ENCODE peak calls at places on chromosomes 7 and 10, in ten cellular contexts. B is breast epithelium; Q is cardiac muscle cell; O is CD8-positive, alpha-beta T cell; S is dorsolateral prefrontal cortex; T is A549; Y is brain microvascular endothelial cell; H is CD4-positive, alpha-beta T cell; L is mesendoderm; N is H9. R is an unnamed sample.

GRCh38 chr10:95814011-95814727 is 58.2 kb downstream of the ENTPD1 start:
- DNase-seq in S (no peak), T (no peak), L (peak), Y (peak), N (no peak), B (no peak), Q (no peak), H (no peak), O (no peak), R (no peak)

GRCh38 chr10:59397971-59398370 is 35.6 kb upstream of the FAM13C start:
- DNase-seq in B (no peak), Y (no peak), S (no peak), O (no peak), T (no peak), L (no peak), H (no peak), Q (no peak), N (no peak), R (no peak)

GRCh38 chr10:57972783-57973182 is 294.9 kb downstream of the IPMK start:
- DNase-seq in L (no peak), T (no peak), N (no peak), Y (no peak), Q (no peak), H (no peak), O (no peak), S (no peak), B (no peak), R (no peak)

GRCh38 chr10:6530211-6530840 is 49.8 kb downstream of the PRKCQ start:
- DNase-seq in N (no peak), B (no peak), Y (no peak), S (no peak), H (peak), T (no peak), O (peak), L (no peak), Q (no peak), R (no peak)

GRCh38 chr10:80504897-80505465 is 32.7 kb upstream of the SH2D4B start:
- DNase-seq in S (no peak), H (no peak), N (no peak), T (no peak), B (no peak), Q (no peak), O (no peak), Y (no peak), L (peak), R (no peak)

GRCh38 chr7:82250598-82250997 is 193.0 kb downstream of the CACNA2D1 start:
- DNase-seq in B (no peak), Q (no peak), L (no peak), N (no peak), Y (no peak), H (no peak), S (no peak), O (no peak), T (no peak), R (no peak)

GRCh38 chr10:122162566-122163181 is 108.4 kb upstream of the BTBD16 start:
- DNase-seq in Y (no peak), Q (no peak), S (no peak), T (no peak), O (no peak), B (no peak), L (no peak), H (no peak), N (no peak), R (no peak)

GRCh38 chr7:19051767-19052375 is 65.6 kb downstream of the TWIST1 start:
- DNase-seq in L (peak), B (no peak), T (peak), S (no peak), O (no peak), Q (no peak), N (no peak), Y (peak), H (no peak), R (peak)

GRCh38 chr7:94375713-94376112 is 19.0 kb upstream of the COL1A2 start:
- DNase-seq in Y (peak), L (peak), Q (peak), S (no peak), N (no peak), T (no peak), B (no peak), H (no peak), O (no peak), R (peak)

GRCh38 chr7:114979388-114979787 is 57.5 kb downstream of the MDFIC start:
- DNase-seq in T (no peak), S (no peak), Q (no peak), H (no peak), B (no peak), O (no peak), Y (peak), L (peak), N (no peak), R (peak)

GRCh38 chr10:68897336-68897741 is 3.8 kb upstream of the DDX50 start:
- DNase-seq in B (no peak), O (no peak), L (peak), N (peak), T (peak), Y (peak), S (no peak), Q (peak), H (peak), R (peak)

GRCh38 chr7:115124409-115124939 is 202.6 kb downstream of the MDFIC start:
- DNase-seq in L (peak), S (no peak), H (no peak), O (no peak), T (no peak), B (no peak), N (no peak), Q (no peak), Y (peak), R (peak)

GRCh38 chr7:65269150-65269856 is 104.4 kb upstream of the ZNF92 start:
- DNase-seq in B (no peak), L (peak), T (peak), O (no peak), N (peak), Q (peak), H (no peak), S (no peak), Y (peak), R (peak)

GRCh38 chr7:46755120-46756034 is 826.5 kb downstream of the TNS3 start:
- DNase-seq in Y (no peak), Q (no peak), H (no peak), B (no peak), T (no peak), L (peak), S (no peak), N (no peak), O (no peak), R (no peak)

GRCh38 chr10:124417846-124418725 is 637 bp downstream of the OAT start:
- DNase-seq in B (peak), L (peak), Q (peak), Y (peak), S (peak), T (peak), H (peak), N (peak), O (peak), R (peak)

GRCh38 chr10:31912289-31912688 is 16.3 kb downstream of the ARHGAP12 start:
- DNase-seq in T (no peak), L (peak), Q (no peak), B (no peak), H (no peak), Y (no peak), O (no peak), N (no peak), S (no peak), R (no peak)

GRCh38 chr10:11546581-11546980 is 64.9 kb downstream of the USP6NL start:
- DNase-seq in H (no peak), L (no peak), S (no peak), Q (no peak), N (no peak), B (no peak), Y (no peak), O (no peak), T (no peak), R (no peak)

GRCh38 chr7:102098986-102099385 is 187.7 kb upstream of the SH2B2 start:
- DNase-seq in N (no peak), Y (no peak), L (no peak), B (no peak), H (no peak), Q (no peak), T (no peak), O (no peak), S (no peak), R (no peak)

GRCh38 chr7:123718773-123719480 is 29.9 kb downstream of the WASL start:
- DNase-seq in Y (no peak), O (no peak), N (no peak), H (no peak), T (no peak), L (no peak), S (no peak), B (no peak), Q (no peak), R (no peak)

GRCh38 chr7:94580601-94581000 is 71.0 kb downstream of the CASD1 start:
- DNase-seq in Y (no peak), H (no peak), T (peak), N (no peak), L (peak), B (no peak), O (no peak), Q (no peak), S (no peak), R (no peak)

GRCh38 chr7:14425559-14425958 is 436.1 kb upstream of the ETV1 start:
- DNase-seq in Y (no peak), Q (no peak), N (no peak), B (no peak), S (no peak), O (no peak), H (no peak), L (no peak), T (no peak), R (no peak)

GRCh38 chr10:3811331-3811870 is 26.4 kb upstream of the KLF6 start:
- DNase-seq in O (no peak), S (no peak), B (no peak), Y (peak), T (no peak), L (no peak), N (no peak), Q (no peak), H (no peak), R (peak)

GRCh38 chr7:95493247-95493646 is 7.5 kb downstream of the ASB4 start:
- DNase-seq in B (no peak), H (no peak), L (no peak), Y (peak), O (no peak), S (no peak), Q (no peak), T (no peak), N (no peak), R (no peak)

GRCh38 chr10:69963178-69963834 is 89.3 kb upstream of the MACROH2A2 start:
- DNase-seq in B (no peak), Q (no peak), L (peak), S (no peak), T (no peak), O (no peak), N (no peak), H (no peak), Y (no peak), R (no peak)

GRCh38 chr7:26200113-26200443 is 468 bp downstream of the HNRNPA2B1 start:
- DNase-seq in S (peak), N (peak), T (no peak), Q (peak), H (peak), O (peak), B (peak), Y (no peak), L (peak), R (peak)

GRCh38 chr10:77795426-77796055 is 131.0 kb downstream of the DLG5 start:
- DNase-seq in O (no peak), Y (no peak), T (no peak), N (no peak), L (no peak), S (no peak), H (no peak), B (no peak), Q (no peak), R (no peak)

GRCh38 chr10:36211856-36212255 is 569.8 kb upstream of the FZD8 start:
- DNase-seq in B (no peak), Q (no peak), T (no peak), Y (no peak), O (no peak), H (no peak), N (no peak), S (no peak), L (no peak), R (no peak)

GRCh38 chr7:131111081-131111576 is 216.5 kb upstream of the MKLN1 start:
- DNase-seq in O (no peak), L (peak), H (no peak), B (no peak), N (no peak), Y (peak), S (no peak), Q (no peak), T (peak), R (peak)

GRCh38 chr10:91378061-91378460 is 32.1 kb upstream of the HECTD2 start:
- DNase-seq in O (no peak), N (no peak), T (no peak), B (no peak), Q (no peak), S (no peak), L (no peak), H (peak), Y (peak), R (no peak)

GRCh38 chr7:158812684-158813083 is 16.6 kb downstream of the ESYT2 start:
- DNase-seq in O (peak), Q (no peak), H (peak), B (no peak), Y (no peak), T (no peak), L (no peak), S (no peak), N (no peak), R (no peak)

GRCh38 chr7:88835147-88835728 is 39.7 kb upstream of the TEX47 start:
- DNase-seq in L (peak), T (no peak), N (no peak), O (no peak), H (no peak), Q (peak), B (no peak), Y (peak), S (no peak), R (no peak)

GRCh38 chr10:21720090-21720489 is 186.1 kb downstream of the MLLT10 start:
- DNase-seq in L (peak), B (no peak), Q (peak), S (no peak), T (no peak), N (no peak), O (no peak), H (no peak), Y (no peak), R (no peak)

DNA sequence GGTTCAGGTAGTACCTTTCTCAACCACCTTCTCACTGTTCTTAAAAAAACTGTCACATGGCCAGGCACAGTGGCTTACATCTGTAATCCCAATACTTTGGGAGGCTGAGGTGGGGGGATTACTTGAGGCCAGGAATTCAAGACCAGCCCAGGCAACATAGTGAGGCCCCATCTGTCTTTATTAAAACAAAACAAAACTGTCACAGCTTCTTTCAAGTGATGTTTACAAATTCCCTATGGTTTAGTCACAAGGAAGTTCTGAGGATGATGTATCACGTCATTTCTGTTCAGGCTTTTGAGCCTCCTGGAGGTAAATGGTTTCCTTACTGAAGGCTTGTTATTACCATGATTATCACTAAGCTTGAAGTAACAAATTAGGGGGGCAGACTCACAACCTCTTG is 186.2 kb downstream of the CFTR start:
- DNase-seq in H (no peak), O (no peak), S (no peak), Q (no peak), N (no peak), L (no peak), B (no peak), Y (peak), T (peak), R (no peak)
- H3K27ac ChIP-seq in H (no peak), O (no peak), S (no peak), Q (no peak), N (no peak), L (no peak), B (no peak), Y (peak), T (peak), R (no peak)

DNA sequence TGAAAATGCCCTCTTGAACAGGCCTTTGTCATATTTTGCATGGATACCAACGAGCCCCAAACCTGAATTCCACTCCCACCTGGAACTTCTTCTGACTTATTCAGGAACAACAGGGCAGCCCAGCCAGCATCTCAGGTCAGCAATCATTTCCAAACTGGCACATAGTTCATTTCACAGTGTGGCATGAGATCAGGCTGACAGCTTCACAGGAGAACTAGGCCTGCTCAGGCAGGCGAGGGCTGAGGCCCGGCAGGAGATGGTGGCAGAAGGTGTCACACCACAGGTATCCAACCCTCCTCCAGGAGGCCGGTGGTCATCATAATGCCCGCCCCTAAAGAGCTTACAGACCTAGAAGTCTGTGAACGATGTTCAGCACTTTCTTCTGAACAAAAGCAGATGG is 42.5 kb downstream of the DENND11 start:
- DNase-seq in L (no peak), N (no peak), O (no peak), Q (no peak), S (no peak), T (no peak), B (no peak), Y (no peak), H (no peak), R (no peak)
- H3K27ac ChIP-seq in L (no peak), N (no peak), O (no peak), Q (no peak), S (peak), T (no peak), B (no peak), Y (no peak), H (no peak), R (no peak)

GRCh38 chr10:92758594-92758993 is 68.8 kb downstream of the HHEX start:
- DNase-seq in N (no peak), T (no peak), B (no peak), Q (no peak), S (no peak), H (no peak), L (no peak), O (no peak), Y (no peak), R (no peak)
- H3K27ac ChIP-seq in N (no peak), T (no peak), B (no peak), Q (no peak), S (no peak), H (no peak), L (no peak), O (no peak), Y (no peak), R (no peak)

GRCh38 chr7:1505731-1506550 is 1.8 kb upstream of the INTS1 start:
- DNase-seq in Q (no peak), S (no peak), O (no peak), B (no peak), T (no peak), H (no peak), N (no peak), Y (no peak), L (peak), R (peak)

GRCh38 chr7:1508277-1508758 is 4.1 kb upstream of the INTS1 start:
- DNase-seq in Q (no peak), H (no peak), Y (no peak), L (no peak), O (no peak), B (no peak), T (no peak), S (no peak), N (no peak), R (peak)

GRCh38 chr7:1510780-1511154 is 6.6 kb upstream of the INTS1 start:
- DNase-seq in N (no peak), L (no peak), B (no peak), O (no peak), T (no peak), H (no peak), S (no peak), Y (no peak), Q (no peak), R (no peak)

GRCh38 chr7:1511829-1512422 is 7.7 kb upstream of the INTS1 start:
- DNase-seq in N (no peak), H (no peak), T (no peak), Q (no peak), O (no peak), B (no peak), L (no peak), Y (no peak), S (no peak), R (no peak)

GRCh38 chr7:1509226-1509625 is 5.0 kb upstream of the INTS1 start:
- DNase-seq in Q (no peak), N (no peak), T (no peak), H (no peak), B (no peak), Y (no peak), O (no peak), S (no peak), L (no peak), R (no peak)
- H3K27ac ChIP-seq in Q (no peak), N (no peak), T (peak), H (no peak), B (no peak), Y (no peak), O (no peak), S (no peak), L (no peak), R (no peak)

GRCh38 chr7:80499350-80499955 is 12.4 kb downstream of the GNAT3 start:
- DNase-seq in H (no peak), Q (peak), L (peak), N (peak), T (no peak), Y (peak), S (no peak), B (no peak), O (no peak), R (peak)
- H3K27ac ChIP-seq in H (no peak), Q (peak), L (no peak), N (no peak), T (peak), Y (peak), S (no peak), B (peak), O (no peak), R (no peak)

GRCh38 chr7:36286688-36287087 is 103.0 kb upstream of the ANLN start:
- DNase-seq in Q (no peak), Y (no peak), H (no peak), L (no peak), O (no peak), S (no peak), N (no peak), T (no peak), B (no peak), R (no peak)
- H3K27ac ChIP-seq in Q (no peak), Y (no peak), H (peak), L (no peak), O (peak), S (peak), N (no peak), T (peak), B (peak), R (peak)

DNA sequence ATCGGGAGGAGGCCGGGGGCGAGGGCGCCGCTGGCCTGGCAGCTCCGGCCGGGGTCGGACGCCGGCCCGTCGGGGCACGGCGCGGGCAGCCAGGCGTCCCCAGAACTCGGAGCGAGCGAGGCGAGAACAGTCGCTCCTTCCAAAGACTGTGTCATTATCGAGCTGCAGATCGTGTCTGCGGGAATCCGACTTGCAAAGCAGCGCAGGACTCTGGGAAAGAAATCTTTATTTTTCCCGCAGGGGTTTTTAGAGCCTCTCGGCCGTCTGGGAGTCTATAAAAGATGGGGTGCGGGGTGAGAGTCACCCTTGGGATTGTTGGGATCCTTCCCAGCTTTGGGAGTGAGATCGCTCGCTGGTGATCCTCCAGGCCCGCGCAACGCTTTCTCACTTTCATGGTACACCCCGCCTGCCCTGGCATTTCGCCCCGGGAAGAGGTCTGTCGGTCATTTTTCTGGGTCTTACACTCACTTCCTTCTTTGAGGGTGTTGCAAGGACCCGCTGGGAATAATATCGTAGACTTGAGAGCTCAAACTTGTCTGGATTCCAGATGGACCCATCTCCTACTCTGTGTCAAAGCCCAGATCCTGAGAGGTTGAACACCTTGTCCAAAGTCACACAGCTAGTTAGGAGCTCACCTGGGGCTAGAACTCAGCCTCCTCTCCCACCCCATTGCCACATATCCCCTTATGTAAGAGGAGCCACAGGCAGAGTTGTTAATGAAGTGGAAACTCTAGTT is 1.0 kb downstream of the UBTD1 start:
- DNase-seq in L (peak), B (no peak), T (peak), Q (peak), N (no peak), O (no peak), S (peak), Y (peak), H (no peak), R (peak)
- H3K27ac ChIP-seq in L (peak), B (peak), T (peak), Q (no peak), N (no peak), O (no peak), S (peak), Y (peak), H (no peak), R (peak)

GRCh38 chr7:28528899-28529298 is 116.6 kb downstream of the CREB5 start:
- DNase-seq in N (no peak), H (no peak), L (no peak), B (no peak), T (no peak), Q (no peak), Y (peak), O (no peak), S (no peak), R (peak)
- H3K27ac ChIP-seq in N (no peak), H (no peak), L (no peak), B (no peak), T (no peak), Q (no peak), Y (no peak), O (no peak), S (no peak), R (no peak)

R was measured in body of pancreas.